ENCODE peak calls at places on chromosomes 11 and 22, in four cellular contexts. One of them, this sample, is unnamed.

GRCh38 chr11:97815667-97816066 is 1205.1 kb upstream of the CNTN5 start:
- DNase-seq in uterus: no peak
- DNase-seq in CD8-positive, alpha-beta T cell: no peak
- DNase-seq in chondrocyte: no peak
- DNase-seq in this sample: no peak

GRCh38 chr22:22787805-22788459 is 99.7 kb upstream of the IGLL5 start:
- DNase-seq in uterus: no peak
- DNase-seq in CD8-positive, alpha-beta T cell: peak
- DNase-seq in chondrocyte: no peak
- DNase-seq in this sample: peak

GRCh38 chr22:23909258-23909898 is 15.2 kb downstream of the MIF start:
- DNase-seq in uterus: peak
- DNase-seq in chondrocyte: no peak
- DNase-seq in CD8-positive, alpha-beta T cell: no peak
- DNase-seq in this sample: no peak

GRCh38 chr11:11735586-11735985 is 106.2 kb upstream of the USP47 start:
- DNase-seq in CD8-positive, alpha-beta T cell: no peak
- DNase-seq in uterus: no peak
- DNase-seq in chondrocyte: no peak
- DNase-seq in this sample: no peak

GRCh38 chr22:44632823-44633478 is 69.1 kb upstream of the PRR5 start:
- DNase-seq in chondrocyte: peak
- DNase-seq in uterus: no peak
- DNase-seq in CD8-positive, alpha-beta T cell: no peak
- DNase-seq in this sample: no peak

GRCh38 chr11:85874265-85874664 is 19.1 kb downstream of the CCDC83 start:
- DNase-seq in chondrocyte: no peak
- DNase-seq in uterus: no peak
- DNase-seq in CD8-positive, alpha-beta T cell: no peak
- DNase-seq in this sample: no peak

GRCh38 chr22:35863432-35863831 is 145.8 kb downstream of the APOL5 start:
- DNase-seq in CD8-positive, alpha-beta T cell: no peak
- DNase-seq in chondrocyte: no peak
- DNase-seq in uterus: no peak
- DNase-seq in this sample: no peak

GRCh38 chr11:11148104-11148509 is 204.9 kb downstream of the CSNK2A3 start:
- DNase-seq in CD8-positive, alpha-beta T cell: no peak
- DNase-seq in uterus: peak
- DNase-seq in chondrocyte: no peak
- DNase-seq in this sample: peak

DNA sequence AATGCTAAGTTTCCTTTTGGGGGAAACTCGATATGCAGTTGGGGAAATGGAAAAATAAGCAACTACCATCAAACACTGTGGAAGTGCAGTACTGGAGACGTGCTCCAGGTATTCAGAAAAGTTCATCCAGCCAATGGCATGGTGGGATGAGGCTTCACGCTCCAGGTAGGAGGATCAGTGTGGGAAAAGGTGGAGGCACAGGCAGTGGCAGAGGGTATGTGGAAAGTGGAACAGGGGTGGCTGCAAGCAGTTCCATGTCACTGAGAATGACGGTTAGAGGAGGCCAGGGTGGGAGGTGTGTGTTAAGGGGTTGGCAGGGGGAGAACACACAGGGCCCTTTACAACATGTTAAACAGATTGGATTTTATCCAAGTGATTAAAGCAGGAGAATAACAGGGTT is 105.1 kb upstream of the NCAM1 start:
- DNase-seq in chondrocyte: no peak
- DNase-seq in CD8-positive, alpha-beta T cell: no peak
- DNase-seq in uterus: no peak
- DNase-seq in this sample: no peak
- TF ChIP-seq CTCF in chondrocyte: no peak
- TF ChIP-seq CTCF in CD8-positive, alpha-beta T cell: no peak
- TF ChIP-seq CTCF in uterus: no peak
- TF ChIP-seq CTCF in this sample: no peak

GRCh38 chr22:50146440-50147228 is 23.9 kb upstream of the PANX2 start:
- DNase-seq in chondrocyte: no peak
- DNase-seq in uterus: peak
- DNase-seq in CD8-positive, alpha-beta T cell: no peak
- DNase-seq in this sample: peak
- TF ChIP-seq CTCF in chondrocyte: peak
- TF ChIP-seq CTCF in uterus: peak
- TF ChIP-seq CTCF in CD8-positive, alpha-beta T cell: no peak
- TF ChIP-seq CTCF in this sample: peak

DNA sequence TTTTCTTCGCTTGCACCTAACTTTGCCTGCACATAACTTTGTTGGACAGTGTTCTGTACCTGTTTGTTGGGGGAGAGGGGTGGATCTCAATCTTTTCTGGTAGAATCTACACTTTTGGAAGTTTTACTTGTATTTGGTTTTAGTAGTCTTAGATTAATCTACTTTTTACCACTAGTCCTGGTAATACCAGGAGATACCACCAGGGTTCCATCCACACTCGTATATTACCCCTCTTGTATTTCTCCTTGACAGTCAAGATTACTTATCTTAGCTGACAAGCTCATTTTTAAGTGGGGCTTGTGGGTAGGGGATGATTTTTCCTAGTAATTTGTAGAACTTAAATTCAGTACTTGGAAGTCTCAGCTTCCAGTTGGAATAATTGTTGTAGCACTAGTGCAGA is 37.3 kb upstream of the TECTA start:
- DNase-seq in uterus: no peak
- DNase-seq in CD8-positive, alpha-beta T cell: no peak
- DNase-seq in chondrocyte: no peak
- DNase-seq in this sample: no peak
- TF ChIP-seq CTCF in uterus: peak
- TF ChIP-seq CTCF in CD8-positive, alpha-beta T cell: peak
- TF ChIP-seq CTCF in chondrocyte: peak
- TF ChIP-seq CTCF in this sample: peak

DNA sequence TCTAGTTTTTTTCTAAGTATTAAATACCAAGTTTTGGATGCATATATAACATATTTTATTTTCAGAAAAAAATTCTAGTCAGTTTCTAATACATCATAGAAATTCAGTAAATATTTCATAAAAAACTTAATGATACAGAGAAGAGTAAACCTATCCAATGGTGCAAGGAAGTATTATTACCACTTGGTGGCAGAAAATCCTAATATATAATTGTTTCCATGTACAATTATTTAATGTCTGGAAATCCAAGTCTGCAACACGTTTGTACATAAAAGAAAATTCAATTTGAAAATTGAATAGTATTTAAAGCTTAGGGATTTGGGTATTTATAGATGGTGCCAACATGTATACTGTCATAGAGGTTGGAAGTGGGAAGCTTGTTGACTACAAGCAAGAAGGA is 127.0 kb downstream of the TRPC6 start:
- DNase-seq in CD8-positive, alpha-beta T cell: no peak
- DNase-seq in uterus: no peak
- DNase-seq in chondrocyte: no peak
- DNase-seq in this sample: no peak
- TF ChIP-seq CTCF in CD8-positive, alpha-beta T cell: no peak
- TF ChIP-seq CTCF in uterus: peak
- TF ChIP-seq CTCF in chondrocyte: peak
- TF ChIP-seq CTCF in this sample: peak

GRCh38 chr11:19903620-19904069 is 191.0 kb downstream of the NAV2 start:
- DNase-seq in CD8-positive, alpha-beta T cell: peak
- DNase-seq in uterus: peak
- DNase-seq in chondrocyte: no peak
- DNase-seq in this sample: peak
- TF ChIP-seq CTCF in CD8-positive, alpha-beta T cell: peak
- TF ChIP-seq CTCF in uterus: peak
- TF ChIP-seq CTCF in chondrocyte: peak
- TF ChIP-seq CTCF in this sample: peak

This sample was measured in brain microvascular endothelial cell.